ENCODE peak calls at places on chromosomes 6 and 20, in six cellular contexts. O is lung, J is Calu3, K is IMR-90, X is astrocyte of the spinal cord, N is WTC11. Y is an unnamed sample.

GRCh38 chr6:20313960-20314530 is 87.6 kb upstream of the E2F3 start:
- DNase-seq in K (no peak), J (no peak), X (no peak), O (no peak), N (no peak), Y (no peak)

GRCh38 chr6:70110128-70111022 is 192.5 kb downstream of the COL9A1 start:
- DNase-seq in X (peak; percentile 9), J (no peak), N (no peak), O (no peak), K (peak; percentile 1), Y (no peak)

GRCh38 chr20:61500791-61501321 is 248.8 kb downstream of the CDH4 start:
- DNase-seq in O (no peak), K (peak; percentile 54), N (no peak), X (no peak), J (no peak), Y (no peak)

GRCh38 chr6:159490298-159490937 is 202.6 kb downstream of the SOD2 start:
- DNase-seq in N (no peak), J (peak; percentile 16), K (no peak), X (no peak), O (no peak), Y (no peak)

GRCh38 chr6:169738972-169739529 is 12.3 kb downstream of the DYNLT2 start:
- DNase-seq in X (no peak), N (no peak), K (no peak), O (no peak), J (no peak), Y (no peak)

GRCh38 chr20:53933232-53933846 is 137.1 kb downstream of the BCAS1 start:
- DNase-seq in J (no peak), O (no peak), K (no peak), N (no peak), X (no peak), Y (no peak)

GRCh38 chr20:25309395-25310267 is 61.7 kb downstream of the PYGB start:
- DNase-seq in N (no peak), X (peak; percentile 86), J (peak; percentile 24), O (no peak), K (peak; percentile 80), Y (peak; percentile 88)

GRCh38 chr20:46406986-46407670 is 713 bp upstream of the ELMO2 start:
- DNase-seq in O (peak; percentile 51), J (peak; percentile 70), N (peak; percentile 22), K (peak; percentile 15), X (peak; percentile 7), Y (peak; percentile 66)

GRCh38 chr20:47231382-47232042 is 125.0 kb downstream of the ZMYND8 start:
- DNase-seq in O (no peak), J (no peak), K (peak; percentile 92), X (peak; percentile 84), N (no peak), Y (no peak)

GRCh38 chr6:159309723-159310122 is 140.5 kb downstream of the FNDC1 start:
- DNase-seq in K (no peak), O (no peak), N (no peak), J (no peak), X (no peak), Y (no peak)

GRCh38 chr6:41581381-41581991 is 35.3 kb downstream of the FOXP4 start:
- DNase-seq in J (no peak), X (peak; percentile 93), K (peak; percentile 89), N (no peak), O (no peak), Y (peak; percentile 84)

GRCh38 chr6:81613606-81614005 is 138.9 kb downstream of the TENT5A start:
- DNase-seq in X (peak; percentile 56), N (no peak), O (no peak), J (no peak), K (peak; percentile 88), Y (peak; percentile 57)

GRCh38 chr6:135323202-135323668 is 142.1 kb downstream of the MYB start:
- DNase-seq in J (no peak), K (no peak), X (no peak), O (no peak), N (no peak), Y (no peak)

GRCh38 chr6:108650781-108651180 is 90.1 kb downstream of the FOXO3 start:
- DNase-seq in O (no peak), N (no peak), K (peak; percentile 62), X (peak; percentile 56), J (no peak), Y (peak; percentile 8)

GRCh38 chr6:20960067-20960466 is 425.8 kb downstream of the CDKAL1 start:
- DNase-seq in J (no peak), X (no peak), K (no peak), N (no peak), O (no peak), Y (no peak)

GRCh38 chr6:138087549-138087948 is 19.7 kb downstream of the PERP start:
- DNase-seq in J (peak; percentile 3), O (no peak), K (no peak), X (peak; percentile 33), N (no peak), Y (peak; percentile 25)

GRCh38 chr6:49468042-49468441 is 4.9 kb downstream of the CENPQ start:
- DNase-seq in J (no peak), X (no peak), K (no peak), O (no peak), N (no peak), Y (no peak)

GRCh38 chr6:26048590-26048989 is 38.6 kb upstream of the HFE start:
- DNase-seq in K (no peak), J (no peak), X (no peak), N (no peak), O (no peak), Y (no peak)

GRCh38 chr20:24782801-24783630 is 166.1 kb upstream of the CST7 start:
- DNase-seq in K (no peak), X (peak; percentile 35), O (no peak), J (no peak), N (peak; percentile 45), Y (peak; percentile 28)

GRCh38 chr20:49278817-49279676 is 1.2 kb upstream of the ZNFX1 start:
- DNase-seq in K (no peak), N (no peak), O (peak; percentile 34), X (no peak), J (no peak), Y (no peak)

GRCh38 chr20:49281059-49281912 is 3.4 kb upstream of the ZNFX1 start:
- DNase-seq in N (peak; percentile 26), X (no peak), J (no peak), K (no peak), O (no peak), Y (peak; percentile 31)

GRCh38 chr20:49278036-49278816 is at the start of gene ZNFX1:
- DNase-seq in K (peak; percentile 96), X (peak; percentile 99), J (peak; percentile 100), O (peak; percentile 99), N (peak; percentile 98), Y (peak; percentile 100)

GRCh38 chr20:49280463-49281058 is 2.7 kb upstream of the ZNFX1 start:
- DNase-seq in X (no peak), N (no peak), O (no peak), J (no peak), K (no peak), Y (no peak)

GRCh38 chr20:49279677-49280462 is 2.0 kb upstream of the ZNFX1 start:
- DNase-seq in K (no peak), J (no peak), X (no peak), O (no peak), N (no peak), Y (no peak)
- TF ChIP-seq CTCF in K (no peak), J (no peak), X (no peak), O (no peak), N (no peak), Y (no peak)

GRCh38 chr20:13898012-13898612 is 92.3 kb downstream of the SEL1L2 start:
- DNase-seq in X (no peak), O (no peak), N (no peak), J (peak; percentile 8), K (no peak), Y (peak; percentile 58)
- TF ChIP-seq CTCF in X (no peak), O (no peak), N (no peak), J (peak; percentile 38), K (no peak), Y (peak; percentile 67)

DNA sequence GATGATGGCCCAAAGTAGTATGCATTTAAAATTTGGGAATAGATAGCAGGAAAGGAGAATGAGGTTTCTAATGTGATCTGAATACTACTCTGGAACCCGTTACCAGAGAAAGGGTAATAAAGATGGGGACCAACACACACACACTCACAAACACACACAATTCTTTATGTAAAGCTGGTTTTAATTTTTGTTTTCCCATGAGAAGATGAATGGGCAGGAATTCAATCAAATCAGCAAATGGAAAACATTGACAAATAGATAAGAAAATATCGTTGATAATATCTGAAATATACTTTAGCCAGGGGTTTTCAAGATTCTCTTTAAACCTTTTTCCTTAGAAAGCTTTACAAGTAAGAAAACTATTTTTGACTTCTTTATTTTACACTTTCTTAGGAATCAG is 303.0 kb downstream of the PRL start:
- DNase-seq in K (no peak), O (no peak), X (no peak), N (no peak), J (no peak), Y (no peak)
- TF ChIP-seq CTCF in K (no peak), O (no peak), X (no peak), N (no peak), J (no peak), Y (no peak)

DNA sequence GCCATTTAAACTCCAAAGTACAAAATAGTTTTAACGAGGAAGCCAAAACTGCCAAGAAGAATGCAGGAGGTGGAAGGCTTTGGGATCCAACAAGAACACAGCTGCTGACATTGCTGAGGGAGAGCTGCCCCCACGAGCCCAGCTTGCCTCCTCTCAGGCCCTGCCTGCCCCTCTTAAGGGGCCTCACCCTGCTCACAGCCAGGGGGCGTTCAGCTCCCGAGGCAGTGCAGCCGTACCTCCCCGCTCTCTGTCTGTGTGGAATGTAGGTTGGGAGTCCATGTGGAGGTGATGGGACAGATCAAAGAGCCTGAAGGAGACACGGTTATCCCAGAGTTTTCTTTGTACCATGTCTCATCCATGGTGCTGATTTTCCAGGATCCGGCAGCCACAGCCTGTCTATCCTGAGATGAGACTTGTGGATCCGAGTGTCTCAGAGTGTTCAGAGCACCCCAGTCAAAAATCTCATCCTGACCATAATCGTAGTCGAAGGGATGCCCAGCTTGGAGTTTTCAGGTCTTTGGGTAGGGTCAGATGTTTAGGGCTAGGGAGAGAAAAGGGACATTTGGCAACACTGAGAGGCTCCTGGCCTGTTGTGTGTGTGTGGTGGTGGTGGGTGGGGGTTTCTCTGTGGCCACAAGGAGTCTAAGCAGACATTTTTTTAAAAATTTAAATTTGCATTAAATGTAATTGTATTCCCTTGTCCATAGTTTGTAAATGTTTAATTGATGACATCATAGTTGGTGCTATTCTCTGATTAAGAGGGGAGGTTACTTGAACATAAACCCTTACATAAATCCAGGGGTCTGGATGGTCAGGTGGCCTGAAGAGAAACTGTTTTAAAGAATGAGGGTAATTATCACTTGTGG is 111.4 kb upstream of the CLDN20 start:
- DNase-seq in X (no peak), J (no peak), K (no peak), O (no peak), N (peak; percentile 76), Y (no peak)
- TF ChIP-seq CTCF in X (peak; percentile 17), J (no peak), K (no peak), O (no peak), N (peak; percentile 30), Y (no peak)

GRCh38 chr6:98539669-98540207 is 294.6 kb upstream of the POU3F2 start:
- DNase-seq in O (no peak), X (no peak), K (no peak), J (no peak), N (no peak), Y (peak; percentile 2)
- TF ChIP-seq CTCF in O (no peak), X (no peak), K (no peak), J (no peak), N (no peak), Y (peak; percentile 21)

GRCh38 chr6:33061987-33062386 is 11.5 kb downstream of the HLA-DPA1 start:
- DNase-seq in O (no peak), J (no peak), K (peak; percentile 25), N (no peak), X (no peak), Y (peak; percentile 24)
- TF ChIP-seq CTCF in O (no peak), J (no peak), K (no peak), N (no peak), X (no peak), Y (no peak)

GRCh38 chr20:7161690-7162089 is 394.2 kb downstream of the BMP2 start:
- DNase-seq in X (peak; percentile 15), O (no peak), J (peak; percentile 13), N (peak; percentile 18), K (no peak), Y (peak; percentile 51)
- TF ChIP-seq CTCF in X (peak; percentile 57), O (no peak), J (no peak), N (no peak), K (no peak), Y (peak; percentile 60)

Y was measured in PC-3.